ENCODE peak calls at places on chromosomes 6 and 20, in five cellular contexts. M is HepG2, Z is HCT116, I is K562, F is SK-N-SH. B is an unnamed sample.
A peak's percentile ranks its signal among the peaks of the same experiment; 100 is the strongest.

GRCh38 chr6:16511723-16512584 is 249.3 kb downstream of the ATXN1 start:
- DNase-seq in I (no peak), Z (peak; percentile 71), F (no peak), M (no peak), B (no peak)

GRCh38 chr20:2279245-2279779 is 16.5 kb upstream of the TGM3 start:
- DNase-seq in M (no peak), F (no peak), Z (no peak), I (no peak), B (no peak)

GRCh38 chr6:156980515-156980914 is 203.3 kb downstream of the ARID1B start:
- DNase-seq in M (no peak), Z (no peak), I (no peak), F (peak; percentile 49), B (no peak)

GRCh38 chr6:43186019-43186418 is 4.0 kb downstream of the CUL9 start:
- DNase-seq in I (no peak), Z (no peak), F (no peak), M (no peak), B (no peak)

GRCh38 chr6:47651505-47651944 is 46.9 kb upstream of the ADGRF4 start:
- DNase-seq in I (no peak), M (no peak), Z (no peak), F (no peak), B (no peak)

GRCh38 chr6:96116674-96117073 is 100.9 kb downstream of the FUT9 start:
- DNase-seq in I (peak; percentile 4), M (no peak), Z (no peak), F (no peak), B (peak; percentile 60)

GRCh38 chr6:136975089-136975715 is 53.1 kb downstream of the SLC35D3 start:
- DNase-seq in I (no peak), F (no peak), Z (no peak), M (no peak), B (no peak)

GRCh38 chr6:35148167-35148741 is 7.1 kb upstream of the TCP11 start:
- DNase-seq in F (no peak), I (no peak), Z (no peak), M (no peak), B (no peak)

GRCh38 chr6:108684809-108685329 is 124.2 kb downstream of the FOXO3 start:
- DNase-seq in I (no peak), F (peak; percentile 73), M (no peak), Z (no peak), B (peak; percentile 49)

GRCh38 chr6:119446623-119447008 is 97.1 kb upstream of the MAN1A1 start:
- DNase-seq in I (no peak), F (no peak), Z (no peak), M (no peak), B (peak; percentile 58)

GRCh38 chr6:121516331-121516730 is 80.9 kb downstream of the GJA1 start:
- DNase-seq in Z (no peak), F (no peak), I (no peak), M (no peak), B (no peak)

GRCh38 chr20:44083220-44083933 is 103.6 kb downstream of the JPH2 start:
- DNase-seq in M (no peak), Z (peak; percentile 29), F (peak; percentile 50), I (no peak), B (peak; percentile 39)

GRCh38 chr6:149246691-149247384 is 70.7 kb upstream of the TAB2 start:
- DNase-seq in Z (no peak), M (no peak), F (no peak), I (no peak), B (no peak)

GRCh38 chr20:17617868-17618672 is 48.2 kb downstream of the DSTN start:
- DNase-seq in Z (no peak), I (no peak), M (no peak), F (peak; percentile 14), B (no peak)

DNA sequence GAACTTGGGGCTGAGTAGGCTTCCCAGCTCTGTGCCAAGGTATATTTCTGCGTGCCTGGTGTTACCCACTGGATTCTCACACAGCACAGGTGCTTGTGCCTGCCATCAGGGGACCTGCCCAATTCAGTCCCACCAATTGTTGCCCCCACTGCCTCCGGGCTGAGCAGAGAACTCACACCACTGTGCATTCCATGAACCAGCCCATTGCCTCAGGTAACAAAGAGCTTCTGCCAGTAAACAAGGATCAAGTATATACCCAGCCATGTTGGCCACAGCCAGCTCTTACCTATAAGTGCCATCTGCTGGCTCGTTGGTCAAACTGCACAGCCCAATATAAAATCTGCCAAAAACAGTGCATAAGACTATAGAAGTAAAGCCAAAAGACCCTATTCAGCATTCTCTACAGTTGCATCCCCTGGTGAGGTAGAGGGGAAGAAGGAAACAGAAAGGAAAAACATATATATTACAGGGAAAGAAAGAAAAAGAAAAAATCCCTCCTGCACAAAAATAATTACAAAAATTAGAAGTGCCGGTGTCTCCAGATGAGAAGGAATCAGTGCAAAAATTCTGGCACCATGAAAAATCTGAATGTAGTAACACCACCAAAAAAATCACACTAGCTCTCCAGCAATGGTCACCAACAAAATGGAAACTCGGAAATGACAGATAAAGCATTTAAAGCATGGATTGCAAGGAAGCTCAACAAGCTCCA is 241.4 kb downstream of the IBTK start:
- DNase-seq in I (no peak), M (peak; percentile 57), Z (no peak), F (peak; percentile 7), B (no peak)
- TF ChIP-seq JUND in I (no peak), M (no peak), Z (no peak), F (no peak), B (no peak)

DNA sequence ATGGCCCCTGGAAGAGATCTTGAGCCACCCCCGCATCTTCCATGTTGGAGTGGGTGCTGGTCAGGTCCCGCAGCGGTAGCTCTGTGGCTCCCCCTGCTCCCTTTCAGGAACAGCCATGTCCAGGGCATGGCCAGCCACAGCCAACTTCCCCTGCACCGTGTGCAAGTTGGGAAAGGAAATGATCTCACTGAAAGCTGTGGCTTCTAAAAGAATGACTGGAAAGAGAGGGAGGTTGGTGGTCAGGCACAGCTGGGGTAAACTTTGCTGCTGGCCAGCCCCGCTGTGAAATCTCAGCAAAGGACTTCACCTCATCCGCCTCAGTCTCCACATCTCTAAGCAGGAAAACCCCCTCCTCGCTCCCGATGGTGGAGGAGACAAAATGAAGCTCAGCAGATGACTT is 153.6 kb upstream of the CST7 start:
- DNase-seq in Z (no peak), M (no peak), F (no peak), I (no peak), B (no peak)
- TF ChIP-seq JUND in Z (no peak), M (no peak), F (no peak), I (no peak), B (no peak)

DNA sequence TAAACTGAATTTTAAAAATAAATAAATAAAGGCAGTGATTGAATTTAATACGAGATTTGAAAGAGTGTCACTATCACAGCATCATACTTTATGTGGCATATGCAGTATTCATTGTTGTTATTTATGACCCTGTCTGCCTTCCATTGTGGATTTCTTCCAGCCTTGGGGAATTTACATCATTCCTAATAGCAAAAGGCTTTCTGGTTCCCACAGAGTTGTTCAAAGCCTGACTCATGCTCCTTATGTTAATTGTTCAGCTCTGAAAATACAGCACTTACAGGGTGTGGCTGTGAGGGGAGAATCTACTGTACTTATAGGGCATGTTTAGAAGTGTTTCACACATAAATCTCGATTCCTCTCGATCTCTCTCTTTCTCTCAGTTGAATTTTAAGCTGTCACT is 54.4 kb downstream of the JAG1 start:
- DNase-seq in M (no peak), F (no peak), Z (peak; percentile 46), I (no peak), B (no peak)
- TF ChIP-seq JUND in M (no peak), F (peak; percentile 39), Z (peak; percentile 20), I (no peak), B (no peak)

DNA sequence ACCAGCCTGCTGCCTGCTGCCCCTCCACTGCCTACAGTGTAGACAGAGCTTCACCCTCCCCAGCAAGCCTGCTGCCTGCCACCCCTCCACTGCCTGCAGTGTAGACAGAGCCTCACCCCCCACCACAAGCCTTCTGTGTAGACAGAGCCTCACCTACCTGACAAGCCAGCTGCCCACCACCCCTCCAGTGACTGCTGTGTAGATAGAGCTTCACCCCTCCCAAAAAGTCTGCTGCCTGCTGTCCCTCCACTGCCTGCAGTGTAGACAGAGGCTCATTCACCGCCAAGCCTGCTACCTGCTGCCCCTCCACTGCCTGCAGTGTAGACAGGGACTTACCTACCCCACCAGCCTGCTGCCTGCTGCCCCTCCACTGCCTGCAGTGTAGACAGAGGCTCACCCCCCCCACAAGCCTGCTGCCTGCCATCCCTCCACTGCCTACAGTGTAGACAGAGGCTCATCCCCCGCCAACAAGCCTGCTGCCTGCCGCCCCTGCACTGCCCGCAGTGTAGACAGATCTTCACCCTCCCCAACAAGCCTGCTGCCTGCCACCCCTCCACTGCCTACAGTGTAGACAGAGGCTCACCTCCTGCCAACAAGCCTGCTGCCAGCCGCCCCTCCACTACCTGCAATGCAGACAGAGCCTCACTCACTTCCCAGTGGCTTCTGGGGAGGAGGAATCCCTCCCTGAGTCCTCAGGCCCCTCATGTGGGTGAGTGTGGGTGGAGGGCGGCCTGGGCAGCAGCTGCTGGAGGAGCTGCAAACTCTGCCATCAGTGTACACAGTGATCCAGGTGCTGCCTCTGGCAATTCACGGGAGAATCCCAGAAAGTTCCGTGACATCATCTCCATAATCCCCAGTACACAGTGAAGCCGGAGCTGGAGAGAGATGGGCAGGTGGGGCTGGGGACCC is 140.9 kb downstream of the DLL1 start:
- DNase-seq in Z (no peak), I (no peak), M (no peak), F (no peak), B (no peak)
- TF ChIP-seq JUND in Z (no peak), I (no peak), M (no peak), F (no peak), B (no peak)

DNA sequence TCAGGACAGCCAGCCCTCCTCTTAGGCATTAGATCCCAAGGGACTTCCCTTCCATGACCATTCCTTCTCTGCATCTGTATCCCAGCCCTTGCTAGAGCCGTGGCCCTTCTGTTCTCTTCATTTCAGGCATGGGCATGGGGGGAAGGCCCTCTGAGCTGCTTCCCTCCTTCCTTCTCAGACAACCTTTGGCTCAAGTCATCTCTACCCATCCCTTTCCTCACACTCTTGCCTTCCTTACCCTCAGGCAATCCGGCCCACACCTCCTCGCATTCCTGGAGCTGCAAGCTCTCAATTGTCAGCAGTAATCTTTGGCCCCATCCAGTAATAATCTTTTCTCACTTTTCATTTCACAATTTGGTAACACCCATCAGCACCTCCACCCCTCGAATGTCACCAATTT is 426.9 kb upstream of the JARID2 start:
- DNase-seq in I (no peak), M (no peak), Z (no peak), F (no peak), B (no peak)
- TF ChIP-seq JUND in I (no peak), M (no peak), Z (no peak), F (no peak), B (no peak)

GRCh38 chr6:168447741-168448140 is 6.8 kb downstream of the SMOC2 start:
- DNase-seq in M (no peak), F (no peak), I (no peak), Z (no peak), B (no peak)
- TF ChIP-seq JUND in M (no peak), F (no peak), I (no peak), Z (no peak), B (no peak)

GRCh38 chr6:129105035-129105434 is 222.1 kb downstream of the LAMA2 start:
- DNase-seq in I (no peak), Z (no peak), F (no peak), M (no peak), B (no peak)
- TF ChIP-seq JUND in I (no peak), Z (no peak), F (no peak), M (no peak), B (no peak)

DNA sequence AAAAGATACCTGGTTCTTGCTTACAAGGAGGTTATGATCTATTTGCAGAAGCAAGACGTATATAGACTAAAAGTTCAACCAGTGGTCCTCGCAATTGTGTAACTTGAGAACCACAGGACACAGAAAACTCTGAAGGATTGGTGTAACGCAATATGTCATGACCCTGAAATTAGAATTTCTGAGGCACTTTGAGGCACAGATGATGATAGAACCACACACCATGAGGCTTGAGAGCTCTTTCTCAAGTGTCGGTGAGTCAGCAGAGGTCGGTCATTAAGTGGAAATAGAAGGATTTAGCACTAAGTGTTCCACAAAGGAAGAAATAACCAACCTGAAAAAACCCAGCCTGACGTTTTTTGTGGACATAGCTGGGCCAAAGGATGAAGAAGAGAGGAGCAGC is 15.3 kb upstream of the CCN2 start:
- DNase-seq in M (no peak), I (no peak), Z (no peak), F (no peak), B (no peak)
- TF ChIP-seq JUND in M (no peak), I (no peak), Z (no peak), F (no peak), B (no peak)